ENCODE peak calls at places on chromosomes 5 and 9, in four cellular contexts. One of them, this sample, is unnamed.

GRCh38 chr5:53063791-53064190 is 45.8 kb downstream of the MOCS2 start:
- DNase-seq in HL-60: no peak
- DNase-seq in GM12878: no peak
- DNase-seq in K562: no peak
- DNase-seq in this sample: no peak

GRCh38 chr5:151691706-151692105 is 5.0 kb upstream of the SPARC start:
- DNase-seq in GM12878: no peak
- DNase-seq in HL-60: no peak
- DNase-seq in K562: no peak
- DNase-seq in this sample: no peak

GRCh38 chr5:81238460-81238859 is 5.3 kb downstream of the CKMT2 start:
- DNase-seq in GM12878: no peak
- DNase-seq in K562: no peak
- DNase-seq in HL-60: no peak
- DNase-seq in this sample: no peak

GRCh38 chr5:50963647-50964584 is 297.5 kb downstream of the PARP8 start:
- DNase-seq in HL-60: no peak
- DNase-seq in K562: no peak
- DNase-seq in GM12878: no peak
- DNase-seq in this sample: no peak

GRCh38 chr5:27011274-27011673 is 27.1 kb downstream of the CDH9 start:
- DNase-seq in HL-60: peak
- DNase-seq in GM12878: no peak
- DNase-seq in K562: no peak
- DNase-seq in this sample: no peak

GRCh38 chr5:97544279-97545077 is 361.4 kb upstream of the RIOK2 start:
- DNase-seq in K562: no peak
- DNase-seq in GM12878: no peak
- DNase-seq in HL-60: no peak
- DNase-seq in this sample: no peak

GRCh38 chr9:127388856-127389238 is 8.1 kb upstream of the SLC2A8 start:
- DNase-seq in GM12878: no peak
- DNase-seq in K562: no peak
- DNase-seq in HL-60: no peak
- DNase-seq in this sample: no peak

GRCh38 chr9:78371981-78372380 is 75.1 kb downstream of the PSAT1 start:
- DNase-seq in GM12878: no peak
- DNase-seq in HL-60: no peak
- DNase-seq in K562: no peak
- DNase-seq in this sample: no peak

GRCh38 chr5:78108564-78108963 is 185.9 kb downstream of the AP3B1 start:
- DNase-seq in K562: no peak
- DNase-seq in GM12878: no peak
- DNase-seq in HL-60: no peak
- DNase-seq in this sample: no peak

GRCh38 chr5:124677376-124677998 is 69.0 kb downstream of the ZNF608 start:
- DNase-seq in GM12878: no peak
- DNase-seq in K562: no peak
- DNase-seq in HL-60: no peak
- DNase-seq in this sample: no peak
- TF ChIP-seq SPI1 in GM12878: no peak
- TF ChIP-seq SPI1 in K562: no peak
- TF ChIP-seq SPI1 in HL-60: no peak
- TF ChIP-seq SPI1 in this sample: no peak

GRCh38 chr5:149545327-149545726 is 5.9 kb downstream of the CSNK1A1 start:
- DNase-seq in GM12878: no peak
- DNase-seq in K562: no peak
- DNase-seq in HL-60: no peak
- DNase-seq in this sample: no peak

GRCh38 chr5:149541893-149542292 is 9.3 kb downstream of the CSNK1A1 start:
- DNase-seq in K562: no peak
- DNase-seq in GM12878: no peak
- DNase-seq in HL-60: no peak
- DNase-seq in this sample: no peak

GRCh38 chr5:149546974-149547373 is 4.3 kb downstream of the CSNK1A1 start:
- DNase-seq in K562: no peak
- DNase-seq in HL-60: no peak
- DNase-seq in GM12878: no peak
- DNase-seq in this sample: no peak

GRCh38 chr5:149544199-149544472 is 7.1 kb downstream of the CSNK1A1 start:
- DNase-seq in K562: no peak
- DNase-seq in HL-60: peak
- DNase-seq in GM12878: no peak
- DNase-seq in this sample: no peak

GRCh38 chr5:149543361-149544198 is 7.7 kb downstream of the CSNK1A1 start:
- DNase-seq in HL-60: no peak
- DNase-seq in GM12878: no peak
- DNase-seq in K562: no peak
- DNase-seq in this sample: no peak
- TF ChIP-seq POLR2AphosphoS5 in HL-60: no peak
- TF ChIP-seq POLR2AphosphoS5 in GM12878: no peak
- TF ChIP-seq POLR2AphosphoS5 in K562: no peak
- TF ChIP-seq POLR2AphosphoS5 in this sample: no peak

GRCh38 chr5:67093259-67093658 is 103.3 kb downstream of the CD180 start:
- DNase-seq in K562: no peak
- DNase-seq in HL-60: no peak
- DNase-seq in GM12878: no peak
- DNase-seq in this sample: no peak

GRCh38 chr5:67092447-67093023 is 104.1 kb downstream of the CD180 start:
- DNase-seq in K562: no peak
- DNase-seq in GM12878: no peak
- DNase-seq in HL-60: no peak
- DNase-seq in this sample: no peak

GRCh38 chr5:67090593-67090992 is 106.0 kb downstream of the CD180 start:
- DNase-seq in GM12878: no peak
- DNase-seq in K562: no peak
- DNase-seq in HL-60: no peak
- DNase-seq in this sample: no peak

GRCh38 chr5:67094476-67095300 is 101.9 kb downstream of the CD180 start:
- DNase-seq in K562: no peak
- DNase-seq in GM12878: no peak
- DNase-seq in HL-60: no peak
- DNase-seq in this sample: no peak

GRCh38 chr5:67095346-67095871 is 101.2 kb downstream of the CD180 start:
- DNase-seq in K562: no peak
- DNase-seq in GM12878: no peak
- DNase-seq in HL-60: no peak
- DNase-seq in this sample: no peak
- TF ChIP-seq SPI1 in K562: no peak
- TF ChIP-seq SPI1 in GM12878: no peak
- TF ChIP-seq SPI1 in HL-60: no peak
- TF ChIP-seq SPI1 in this sample: no peak

DNA sequence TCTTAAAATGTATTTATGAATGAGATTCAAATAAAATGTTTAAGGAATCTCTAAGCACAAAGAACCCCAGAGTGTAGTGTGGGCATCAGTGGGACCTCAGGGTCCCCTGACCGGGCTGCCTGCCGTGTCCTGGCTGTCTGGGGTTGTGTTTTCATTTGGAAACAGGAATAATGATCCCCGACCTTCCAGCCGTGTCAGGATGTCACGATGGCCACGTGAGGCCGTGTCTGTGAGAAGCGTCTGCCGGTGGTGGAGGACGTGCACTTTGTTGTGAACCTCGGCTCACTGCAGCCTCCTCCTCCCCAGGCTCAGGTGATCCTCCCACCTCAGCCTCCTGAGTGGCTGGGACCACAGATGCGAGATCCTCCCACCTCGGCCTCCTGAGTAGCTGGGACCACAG is 4.3 kb downstream of the TRAF2 start:
- DNase-seq in HL-60: no peak
- DNase-seq in K562: no peak
- DNase-seq in GM12878: no peak
- DNase-seq in this sample: no peak
- TF ChIP-seq POLR2AphosphoS5 in HL-60: no peak
- TF ChIP-seq POLR2AphosphoS5 in K562: no peak
- TF ChIP-seq POLR2AphosphoS5 in GM12878: no peak
- TF ChIP-seq POLR2AphosphoS5 in this sample: no peak

DNA sequence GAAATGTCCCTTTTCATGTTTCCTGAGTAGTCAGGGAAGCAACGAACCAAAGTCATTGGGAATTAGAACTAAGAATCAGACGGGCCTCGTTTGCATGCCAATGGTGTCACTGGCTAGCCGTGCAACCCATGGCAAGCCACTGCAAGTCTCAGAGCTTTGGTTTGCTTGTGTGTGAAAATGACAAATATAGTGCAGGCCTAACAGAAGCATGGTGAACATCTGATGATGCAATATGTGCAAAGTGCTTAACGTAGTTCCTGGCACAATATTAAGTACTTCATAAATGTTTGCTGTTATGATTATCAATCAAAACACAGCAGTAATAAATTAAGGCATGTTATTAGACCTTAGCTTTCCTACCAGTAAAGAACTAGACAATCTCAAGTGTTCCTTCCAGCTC is 118.0 kb upstream of the TRIM32 start:
- DNase-seq in K562: no peak
- DNase-seq in HL-60: no peak
- DNase-seq in GM12878: no peak
- DNase-seq in this sample: no peak
- TF ChIP-seq SPI1 in K562: no peak
- TF ChIP-seq SPI1 in HL-60: no peak
- TF ChIP-seq SPI1 in GM12878: no peak
- TF ChIP-seq SPI1 in this sample: no peak

GRCh38 chr9:111352545-111352944 is 22.5 kb upstream of the OR2K2 start:
- DNase-seq in K562: no peak
- DNase-seq in HL-60: no peak
- DNase-seq in GM12878: no peak
- DNase-seq in this sample: no peak

GRCh38 chr9:111349766-111350165 is 19.7 kb upstream of the OR2K2 start:
- DNase-seq in GM12878: no peak
- DNase-seq in K562: no peak
- DNase-seq in HL-60: no peak
- DNase-seq in this sample: no peak

GRCh38 chr9:111350556-111350955 is 20.5 kb upstream of the OR2K2 start:
- DNase-seq in GM12878: no peak
- DNase-seq in K562: no peak
- DNase-seq in HL-60: no peak
- DNase-seq in this sample: no peak

DNA sequence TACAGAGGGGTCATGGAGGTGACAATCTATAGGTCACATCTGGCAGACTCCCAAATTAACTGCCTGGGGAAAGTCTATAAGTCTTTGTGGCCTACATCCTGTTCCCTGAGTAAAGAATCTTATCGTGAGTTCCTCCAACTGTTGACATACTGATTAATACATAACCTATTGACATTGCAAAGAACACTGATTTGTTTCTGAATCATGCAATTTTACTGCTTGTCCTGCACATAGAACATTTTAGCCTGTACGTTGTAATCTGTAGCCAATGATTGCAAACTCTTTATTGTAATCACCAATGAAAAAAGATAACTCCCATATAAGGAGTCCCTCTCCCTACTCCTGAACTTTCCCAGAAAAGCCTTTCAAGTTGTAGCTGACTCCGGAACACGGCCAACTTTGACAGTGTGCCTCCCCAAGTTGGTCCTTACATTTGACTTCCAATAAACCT is 18.8 kb upstream of the OR2K2 start:
- DNase-seq in HL-60: no peak
- DNase-seq in GM12878: no peak
- DNase-seq in K562: no peak
- DNase-seq in this sample: no peak
- TF ChIP-seq POLR2AphosphoS5 in HL-60: no peak
- TF ChIP-seq POLR2AphosphoS5 in GM12878: no peak
- TF ChIP-seq POLR2AphosphoS5 in K562: no peak
- TF ChIP-seq POLR2AphosphoS5 in this sample: no peak

This sample was measured in GM12891.